ENCODE peak calls at places on chromosome 6, in five cellular contexts. One of them, this sample, is unnamed.

GRCh38 chr6:34031567-34032383 is 114.1 kb downstream of the GRM4 start:
- DNase-seq in tibial artery: no peak
- DNase-seq in suprapubic skin: no peak
- DNase-seq in H1: no peak
- DNase-seq in brain microvascular endothelial cell: no peak
- DNase-seq in this sample: no peak

GRCh38 chr6:109370336-109370735 is 11.9 kb downstream of the CD164 start:
- DNase-seq in tibial artery: no peak
- DNase-seq in suprapubic skin: no peak
- DNase-seq in H1: no peak
- DNase-seq in brain microvascular endothelial cell: no peak
- DNase-seq in this sample: no peak

GRCh38 chr6:133301739-133302138 is 60.6 kb downstream of the EYA4 start:
- DNase-seq in H1: no peak
- DNase-seq in tibial artery: no peak
- DNase-seq in suprapubic skin: no peak
- DNase-seq in brain microvascular endothelial cell: no peak
- DNase-seq in this sample: no peak

GRCh38 chr6:135054238-135054574 is 416 bp downstream of the HBS1L start:
- DNase-seq in tibial artery: no peak
- DNase-seq in H1: no peak
- DNase-seq in suprapubic skin: no peak
- DNase-seq in brain microvascular endothelial cell: no peak
- DNase-seq in this sample: no peak

GRCh38 chr6:5752282-5752681 is 254.4 kb downstream of the NRN1 start:
- DNase-seq in H1: peak; percentile 19
- DNase-seq in suprapubic skin: no peak
- DNase-seq in brain microvascular endothelial cell: peak; percentile 63
- DNase-seq in tibial artery: no peak
- DNase-seq in this sample: no peak

GRCh38 chr6:140105857-140106256 is 731.4 kb upstream of the CITED2 start:
- DNase-seq in H1: peak; percentile 10
- DNase-seq in suprapubic skin: no peak
- DNase-seq in brain microvascular endothelial cell: peak; percentile 5
- DNase-seq in tibial artery: no peak
- DNase-seq in this sample: no peak

GRCh38 chr6:118092086-118092485 is 185.0 kb downstream of the SLC35F1 start:
- DNase-seq in suprapubic skin: no peak
- DNase-seq in brain microvascular endothelial cell: no peak
- DNase-seq in H1: no peak
- DNase-seq in tibial artery: no peak
- DNase-seq in this sample: no peak

GRCh38 chr6:4909063-4909645 is 94.7 kb downstream of the RPP40 start:
- DNase-seq in brain microvascular endothelial cell: no peak
- DNase-seq in H1: no peak
- DNase-seq in suprapubic skin: no peak
- DNase-seq in tibial artery: no peak
- DNase-seq in this sample: no peak

GRCh38 chr6:34237722-34238506 is 1.2 kb downstream of the HMGA1 start:
- DNase-seq in suprapubic skin: peak; percentile 68
- DNase-seq in tibial artery: peak; percentile 69
- DNase-seq in H1: no peak
- DNase-seq in brain microvascular endothelial cell: no peak
- DNase-seq in this sample: peak; percentile 55

GRCh38 chr6:150241751-150242150 is 98.9 kb downstream of the PPP1R14C start:
- DNase-seq in suprapubic skin: no peak
- DNase-seq in tibial artery: no peak
- DNase-seq in brain microvascular endothelial cell: no peak
- DNase-seq in H1: no peak
- DNase-seq in this sample: no peak

GRCh38 chr6:30619561-30619960 is 1.9 kb downstream of the MRPS18B start:
- DNase-seq in tibial artery: no peak
- DNase-seq in brain microvascular endothelial cell: no peak
- DNase-seq in H1: no peak
- DNase-seq in suprapubic skin: no peak
- DNase-seq in this sample: no peak

GRCh38 chr6:54307412-54308036 is 717 bp upstream of the TINAG start:
- DNase-seq in tibial artery: no peak
- DNase-seq in suprapubic skin: no peak
- DNase-seq in brain microvascular endothelial cell: no peak
- DNase-seq in H1: no peak
- DNase-seq in this sample: no peak

GRCh38 chr6:132962936-132963579 is 148.7 kb downstream of the RPS12 start:
- DNase-seq in brain microvascular endothelial cell: peak; percentile 52
- DNase-seq in H1: peak; percentile 66
- DNase-seq in tibial artery: peak; percentile 67
- DNase-seq in suprapubic skin: no peak
- DNase-seq in this sample: peak; percentile 65

GRCh38 chr6:169997930-169998218 is 246.5 kb downstream of the ERMARD start:
- DNase-seq in brain microvascular endothelial cell: no peak
- DNase-seq in H1: no peak
- DNase-seq in tibial artery: no peak
- DNase-seq in suprapubic skin: no peak
- DNase-seq in this sample: no peak

GRCh38 chr6:11033825-11034224 is 10.3 kb downstream of the ELOVL2 start:
- DNase-seq in tibial artery: no peak
- DNase-seq in brain microvascular endothelial cell: peak; percentile 35
- DNase-seq in suprapubic skin: no peak
- DNase-seq in H1: no peak
- DNase-seq in this sample: no peak

GRCh38 chr6:39402239-39402751 is 79.8 kb upstream of the KCNK16 start:
- DNase-seq in suprapubic skin: no peak
- DNase-seq in tibial artery: no peak
- DNase-seq in brain microvascular endothelial cell: no peak
- DNase-seq in H1: no peak
- DNase-seq in this sample: no peak

GRCh38 chr6:148342146-148343027 is at the start of gene SASH1:
- DNase-seq in suprapubic skin: peak; percentile 81
- DNase-seq in H1: peak; percentile 85
- DNase-seq in tibial artery: peak; percentile 87
- DNase-seq in brain microvascular endothelial cell: peak; percentile 55
- DNase-seq in this sample: peak; percentile 64

GRCh38 chr6:63750400-63750799 is 114.8 kb downstream of the PHF3 start:
- DNase-seq in tibial artery: no peak
- DNase-seq in suprapubic skin: no peak
- DNase-seq in H1: no peak
- DNase-seq in brain microvascular endothelial cell: no peak
- DNase-seq in this sample: no peak

GRCh38 chr6:34227656-34228421 is 8.8 kb upstream of the HMGA1 start:
- DNase-seq in suprapubic skin: peak; percentile 57
- DNase-seq in brain microvascular endothelial cell: no peak
- DNase-seq in tibial artery: no peak
- DNase-seq in H1: no peak
- DNase-seq in this sample: no peak

GRCh38 chr6:13470240-13471140 is 16.9 kb downstream of the GFOD1 start:
- DNase-seq in H1: no peak
- DNase-seq in brain microvascular endothelial cell: no peak
- DNase-seq in suprapubic skin: no peak
- DNase-seq in tibial artery: no peak
- DNase-seq in this sample: no peak

GRCh38 chr6:4378319-4378996 is 243.1 kb upstream of the ECI2 start:
- DNase-seq in suprapubic skin: no peak
- DNase-seq in brain microvascular endothelial cell: no peak
- DNase-seq in H1: no peak
- DNase-seq in tibial artery: no peak
- DNase-seq in this sample: no peak

GRCh38 chr6:1055015-1055921 is 256.6 kb upstream of the FOXQ1 start:
- DNase-seq in suprapubic skin: no peak
- DNase-seq in H1: no peak
- DNase-seq in tibial artery: no peak
- DNase-seq in brain microvascular endothelial cell: no peak
- DNase-seq in this sample: no peak

GRCh38 chr6:168022488-168023321 is 25.2 kb downstream of the KIF25 start:
- DNase-seq in tibial artery: no peak
- DNase-seq in suprapubic skin: no peak
- DNase-seq in brain microvascular endothelial cell: no peak
- DNase-seq in H1: no peak
- DNase-seq in this sample: no peak

GRCh38 chr6:62805431-62805830 is 405.8 kb upstream of the FKBP1C start:
- DNase-seq in tibial artery: no peak
- DNase-seq in brain microvascular endothelial cell: no peak
- DNase-seq in H1: no peak
- DNase-seq in suprapubic skin: no peak
- DNase-seq in this sample: no peak

GRCh38 chr6:105429676-105430075 is 26.8 kb upstream of the PREP start:
- DNase-seq in suprapubic skin: no peak
- DNase-seq in H1: no peak
- DNase-seq in brain microvascular endothelial cell: no peak
- DNase-seq in tibial artery: no peak
- DNase-seq in this sample: no peak

GRCh38 chr6:55578537-55579363 is at the start of gene HMGCLL1:
- DNase-seq in suprapubic skin: peak; percentile 53
- DNase-seq in H1: peak; percentile 54
- DNase-seq in brain microvascular endothelial cell: peak; percentile 1
- DNase-seq in tibial artery: no peak
- DNase-seq in this sample: peak; percentile 36

GRCh38 chr6:37483502-37483901 is 16.2 kb downstream of the CCDC167 start:
- DNase-seq in tibial artery: peak; percentile 35
- DNase-seq in H1: no peak
- DNase-seq in brain microvascular endothelial cell: no peak
- DNase-seq in suprapubic skin: no peak
- DNase-seq in this sample: no peak

GRCh38 chr6:37484786-37485170 is 14.9 kb downstream of the CCDC167 start:
- DNase-seq in tibial artery: no peak
- DNase-seq in suprapubic skin: no peak
- DNase-seq in brain microvascular endothelial cell: no peak
- DNase-seq in H1: no peak
- DNase-seq in this sample: no peak

GRCh38 chr6:37483917-37484785 is 15.5 kb downstream of the CCDC167 start:
- DNase-seq in H1: peak; percentile 23
- DNase-seq in brain microvascular endothelial cell: peak; percentile 19
- DNase-seq in tibial artery: no peak
- DNase-seq in suprapubic skin: no peak
- DNase-seq in this sample: peak; percentile 46

GRCh38 chr6:37486440-37486839 is 13.3 kb downstream of the CCDC167 start:
- DNase-seq in H1: no peak
- DNase-seq in tibial artery: no peak
- DNase-seq in brain microvascular endothelial cell: no peak
- DNase-seq in suprapubic skin: no peak
- DNase-seq in this sample: no peak

DNA sequence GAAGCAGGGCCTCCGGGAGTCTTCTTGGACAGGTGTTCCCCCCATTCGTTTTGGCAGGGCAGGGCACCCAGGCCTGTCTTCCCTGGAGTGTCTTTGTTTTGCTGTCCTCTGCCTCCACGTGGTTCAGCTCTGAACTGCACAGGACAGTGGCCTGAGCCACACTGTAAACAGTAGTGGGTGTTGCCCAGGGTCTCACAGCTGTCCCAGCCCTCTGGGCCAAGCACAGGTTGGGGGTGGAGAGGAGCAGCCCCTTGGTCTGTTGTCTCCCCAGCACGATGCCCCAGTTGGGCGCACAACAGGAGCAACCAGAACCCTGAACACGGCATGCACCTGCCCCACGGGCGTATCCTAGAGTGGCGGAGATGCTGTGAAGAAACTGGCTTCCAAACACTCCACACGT is 14.4 kb downstream of the CCDC167 start:
- DNase-seq in H1: no peak
- DNase-seq in suprapubic skin: no peak
- DNase-seq in tibial artery: no peak
- DNase-seq in brain microvascular endothelial cell: no peak
- DNase-seq in this sample: no peak
- TF ChIP-seq CTCF in H1: peak; percentile 25
- TF ChIP-seq CTCF in suprapubic skin: no peak
- TF ChIP-seq CTCF in tibial artery: no peak
- TF ChIP-seq CTCF in brain microvascular endothelial cell: peak; percentile 53
- TF ChIP-seq CTCF in this sample: no peak

DNA sequence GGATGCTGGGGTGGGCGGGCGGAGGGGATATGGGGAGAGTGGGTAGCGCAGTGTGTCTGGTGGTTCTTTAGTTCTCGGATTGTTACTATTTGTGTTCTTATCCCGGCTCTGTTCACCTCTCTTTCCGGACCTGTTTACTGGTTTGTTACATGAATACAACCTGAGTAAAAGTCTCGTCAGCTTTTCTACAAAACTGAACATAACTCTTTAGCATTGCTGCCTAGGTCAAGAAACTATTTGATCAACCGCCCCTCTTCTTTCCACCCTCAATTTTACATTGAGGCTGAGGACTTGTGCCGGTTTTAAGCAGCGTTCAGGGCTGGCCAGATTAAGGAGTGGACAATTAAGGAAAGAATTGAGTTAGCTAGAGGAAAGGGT is 625 bp downstream of the ABT1 start:
- DNase-seq in tibial artery: no peak
- DNase-seq in suprapubic skin: no peak
- DNase-seq in brain microvascular endothelial cell: no peak
- DNase-seq in H1: no peak
- DNase-seq in this sample: no peak
- H3K27ac ChIP-seq in tibial artery: peak overlapping the region; percentile 94
- H3K27ac ChIP-seq in suprapubic skin: peak overlapping the region; percentile 93
- H3K27ac ChIP-seq in brain microvascular endothelial cell: peak overlapping the region; percentile 83
- H3K27ac ChIP-seq in H1: no peak overlapping the region
- H3K27ac ChIP-seq in this sample: peak overlapping the region; percentile 97

DNA sequence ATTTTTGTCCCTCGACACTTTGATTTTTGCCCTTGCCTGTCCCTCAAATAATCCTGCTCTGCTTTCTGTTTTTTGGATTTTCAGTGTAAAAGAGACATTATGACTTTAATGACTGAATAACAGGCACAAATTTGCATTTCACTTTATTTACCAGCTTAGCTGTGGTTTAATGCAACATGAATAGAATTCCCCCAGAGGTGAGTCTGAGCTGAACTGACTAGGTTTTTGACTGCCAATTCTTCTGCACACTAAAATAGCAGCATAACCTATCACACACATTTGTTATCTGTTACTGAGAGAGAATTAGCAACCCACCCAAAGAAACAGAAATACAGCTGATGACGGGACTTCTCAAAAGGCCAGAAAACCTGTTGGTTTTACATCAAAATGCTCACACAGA is 3.9 kb upstream of the RBM24 start:
- DNase-seq in suprapubic skin: no peak
- DNase-seq in tibial artery: no peak
- DNase-seq in H1: no peak
- DNase-seq in brain microvascular endothelial cell: no peak
- DNase-seq in this sample: no peak
- TF ChIP-seq CTCF in suprapubic skin: no peak
- TF ChIP-seq CTCF in tibial artery: no peak
- TF ChIP-seq CTCF in H1: no peak
- TF ChIP-seq CTCF in brain microvascular endothelial cell: no peak
- TF ChIP-seq CTCF in this sample: no peak

GRCh38 chr6:27591660-27592059 is 118.8 kb upstream of the ZNF184 start:
- DNase-seq in H1: no peak
- DNase-seq in brain microvascular endothelial cell: peak; percentile 71
- DNase-seq in suprapubic skin: no peak
- DNase-seq in tibial artery: no peak
- DNase-seq in this sample: no peak
- H3K27ac ChIP-seq in H1: no peak overlapping the region
- H3K27ac ChIP-seq in brain microvascular endothelial cell: no peak overlapping the region
- H3K27ac ChIP-seq in suprapubic skin: no peak overlapping the region
- H3K27ac ChIP-seq in tibial artery: no peak overlapping the region
- H3K27ac ChIP-seq in this sample: no peak overlapping the region

This sample was measured in psoas muscle.